ENCODE peak calls at places on chromosomes 2 and 18, in four cellular contexts. U, Y, T and H are unnamed samples.

GRCh38 chr2:222797871-222798270 is 63.0 kb upstream of the ACSL3 start:
- DNase-seq in U (no peak), Y (no peak), T (peak; percentile 69), H (no peak)

GRCh38 chr2:170088776-170089175 is 89.2 kb upstream of the MYO3B start:
- DNase-seq in U (no peak), Y (no peak), T (no peak), H (no peak)

GRCh38 chr2:16350211-16350610 is 315.4 kb downstream of the CYRIA start:
- DNase-seq in U (no peak), Y (no peak), T (no peak), H (no peak)

GRCh38 chr18:48475635-48476549 is 62.9 kb upstream of the CTIF start:
- DNase-seq in U (peak; percentile 46), Y (peak; percentile 85), T (peak; percentile 65), H (peak; percentile 86)

GRCh38 chr2:119029297-119029696 is 87.3 kb downstream of the MARCO start:
- DNase-seq in U (no peak), Y (no peak), T (no peak), H (no peak)

GRCh38 chr2:201182650-201183372 is at the start of gene CASP10:
- DNase-seq in U (no peak), Y (peak; percentile 48), T (peak; percentile 86), H (peak; percentile 60)

GRCh38 chr2:233950078-233950825 is 33.1 kb downstream of the TRPM8 start:
- DNase-seq in U (no peak), Y (no peak), T (no peak), H (no peak)

GRCh38 chr2:184425083-184425482 is 173.2 kb upstream of the ZNF804A start:
- DNase-seq in U (no peak), Y (no peak), T (no peak), H (peak; percentile 86)

GRCh38 chr2:226915846-226916360 is 80.0 kb downstream of the RHBDD1 start:
- DNase-seq in U (no peak), Y (no peak), T (no peak), H (no peak)

GRCh38 chr2:239778861-239779591 is 246.1 kb downstream of the NDUFA10 start:
- DNase-seq in U (no peak), Y (no peak), T (no peak), H (no peak)

GRCh38 chr2:40451926-40452605 is at the start of gene SLC8A1:
- DNase-seq in U (peak; percentile 41), Y (no peak), T (no peak), H (no peak)

GRCh38 chr2:165558832-165559231 is 89.3 kb downstream of the CSRNP3 start:
- DNase-seq in U (no peak), Y (peak; percentile 16), T (no peak), H (peak; percentile 58)

GRCh38 chr2:70921839-70922590 is 13.7 kb upstream of the ATP6V1B1 start:
- DNase-seq in U (no peak), Y (no peak), T (no peak), H (no peak)

GRCh38 chr2:71697106-71698010 is 244.0 kb downstream of the DYSF start:
- DNase-seq in U (no peak), Y (no peak), T (no peak), H (no peak)

GRCh38 chr2:31322376-31322775 is 88.4 kb downstream of the EHD3 start:
- DNase-seq in U (no peak), Y (no peak), T (no peak), H (no peak)

GRCh38 chr2:68225119-68225632 is 27.2 kb downstream of the PPP3R1 start:
- DNase-seq in U (no peak), Y (peak; percentile 63), T (peak; percentile 54), H (no peak)

GRCh38 chr2:107633580-107634147 is 193.0 kb upstream of the RGPD4 start:
- DNase-seq in U (no peak), Y (no peak), T (peak; percentile 49), H (no peak)

GRCh38 chr2:125398738-125399473 is 1257.1 kb upstream of the GYPC start:
- DNase-seq in U (no peak), Y (no peak), T (no peak), H (no peak)

GRCh38 chr18:60020107-60020925 is 120.5 kb downstream of the PMAIP1 start:
- DNase-seq in U (no peak), Y (peak; percentile 49), T (no peak), H (no peak)

GRCh38 chr18:28045176-28045810 is 131.6 kb downstream of the CDH2 start:
- DNase-seq in U (no peak), Y (no peak), T (no peak), H (no peak)